ENCODE peak calls at places on chromosomes 5 and 9, in six cellular contexts. One of them, this sample, is unnamed.

GRCh38 chr5:173774212-173774850 is 113.8 kb upstream of the CPEB4 start:
- DNase-seq in heart right ventricle: peak; percentile 41
- DNase-seq in dorsolateral prefrontal cortex: no peak
- DNase-seq in neural crest cell: no peak
- DNase-seq in stimulated activated CD4-positive, alpha-beta T cell treated with anti-CD3 and anti-CD28 coated beads, Interleukin-12 subunit alpha, Interleukin-12 subunit beta, amount 100 ng/mL, for 48 hours: no peak
- DNase-seq in NCI-H510A: no peak
- DNase-seq in this sample: no peak

GRCh38 chr5:108743344-108743743 is 4.4 kb upstream of the FER start:
- DNase-seq in heart right ventricle: no peak
- DNase-seq in neural crest cell: no peak
- DNase-seq in stimulated activated CD4-positive, alpha-beta T cell treated with anti-CD3 and anti-CD28 coated beads, Interleukin-12 subunit alpha, Interleukin-12 subunit beta, amount 100 ng/mL, for 48 hours: no peak
- DNase-seq in dorsolateral prefrontal cortex: no peak
- DNase-seq in NCI-H510A: no peak
- DNase-seq in this sample: no peak

GRCh38 chr5:56516936-56517521 is 283.9 kb upstream of the ANKRD55 start:
- DNase-seq in dorsolateral prefrontal cortex: no peak
- DNase-seq in neural crest cell: no peak
- DNase-seq in heart right ventricle: no peak
- DNase-seq in NCI-H510A: peak; percentile 18
- DNase-seq in stimulated activated CD4-positive, alpha-beta T cell treated with anti-CD3 and anti-CD28 coated beads, Interleukin-12 subunit alpha, Interleukin-12 subunit beta, amount 100 ng/mL, for 48 hours: no peak
- DNase-seq in this sample: no peak

GRCh38 chr9:17349816-17350215 is 215.0 kb downstream of the CNTLN start:
- DNase-seq in heart right ventricle: no peak
- DNase-seq in dorsolateral prefrontal cortex: no peak
- DNase-seq in stimulated activated CD4-positive, alpha-beta T cell treated with anti-CD3 and anti-CD28 coated beads, Interleukin-12 subunit alpha, Interleukin-12 subunit beta, amount 100 ng/mL, for 48 hours: no peak
- DNase-seq in neural crest cell: no peak
- DNase-seq in NCI-H510A: no peak
- DNase-seq in this sample: no peak

GRCh38 chr9:2022560-2022959 is 7.4 kb downstream of the SMARCA2 start:
- DNase-seq in stimulated activated CD4-positive, alpha-beta T cell treated with anti-CD3 and anti-CD28 coated beads, Interleukin-12 subunit alpha, Interleukin-12 subunit beta, amount 100 ng/mL, for 48 hours: no peak
- DNase-seq in NCI-H510A: no peak
- DNase-seq in heart right ventricle: no peak
- DNase-seq in neural crest cell: no peak
- DNase-seq in dorsolateral prefrontal cortex: no peak
- DNase-seq in this sample: no peak

GRCh38 chr9:127968717-127969383 is 11.9 kb downstream of the EEIG1 start:
- DNase-seq in stimulated activated CD4-positive, alpha-beta T cell treated with anti-CD3 and anti-CD28 coated beads, Interleukin-12 subunit alpha, Interleukin-12 subunit beta, amount 100 ng/mL, for 48 hours: no peak
- DNase-seq in NCI-H510A: no peak
- DNase-seq in neural crest cell: no peak
- DNase-seq in heart right ventricle: peak; percentile 80
- DNase-seq in dorsolateral prefrontal cortex: peak; percentile 70
- DNase-seq in this sample: no peak

GRCh38 chr5:59548807-59549357 is 344.6 kb downstream of the PDE4D start:
- DNase-seq in NCI-H510A: peak; percentile 63
- DNase-seq in heart right ventricle: no peak
- DNase-seq in neural crest cell: no peak
- DNase-seq in dorsolateral prefrontal cortex: no peak
- DNase-seq in stimulated activated CD4-positive, alpha-beta T cell treated with anti-CD3 and anti-CD28 coated beads, Interleukin-12 subunit alpha, Interleukin-12 subunit beta, amount 100 ng/mL, for 48 hours: no peak
- DNase-seq in this sample: no peak

GRCh38 chr5:139645495-139645871 is 2.7 kb upstream of the CXXC5 start:
- DNase-seq in stimulated activated CD4-positive, alpha-beta T cell treated with anti-CD3 and anti-CD28 coated beads, Interleukin-12 subunit alpha, Interleukin-12 subunit beta, amount 100 ng/mL, for 48 hours: no peak
- DNase-seq in heart right ventricle: no peak
- DNase-seq in NCI-H510A: no peak
- DNase-seq in dorsolateral prefrontal cortex: peak; percentile 10
- DNase-seq in neural crest cell: no peak
- DNase-seq in this sample: no peak

GRCh38 chr5:93890657-93891056 is 149.3 kb upstream of the POU5F2 start:
- DNase-seq in NCI-H510A: no peak
- DNase-seq in heart right ventricle: no peak
- DNase-seq in neural crest cell: no peak
- DNase-seq in dorsolateral prefrontal cortex: no peak
- DNase-seq in stimulated activated CD4-positive, alpha-beta T cell treated with anti-CD3 and anti-CD28 coated beads, Interleukin-12 subunit alpha, Interleukin-12 subunit beta, amount 100 ng/mL, for 48 hours: no peak
- DNase-seq in this sample: no peak

GRCh38 chr5:72280655-72281069 is 39.4 kb downstream of the MRPS27 start:
- DNase-seq in heart right ventricle: no peak
- DNase-seq in stimulated activated CD4-positive, alpha-beta T cell treated with anti-CD3 and anti-CD28 coated beads, Interleukin-12 subunit alpha, Interleukin-12 subunit beta, amount 100 ng/mL, for 48 hours: no peak
- DNase-seq in neural crest cell: no peak
- DNase-seq in dorsolateral prefrontal cortex: no peak
- DNase-seq in NCI-H510A: no peak
- DNase-seq in this sample: no peak

GRCh38 chr5:110865400-110866094 is 126.7 kb downstream of the SLC25A46 start:
- DNase-seq in dorsolateral prefrontal cortex: no peak
- DNase-seq in heart right ventricle: no peak
- DNase-seq in neural crest cell: peak; percentile 16
- DNase-seq in NCI-H510A: no peak
- DNase-seq in stimulated activated CD4-positive, alpha-beta T cell treated with anti-CD3 and anti-CD28 coated beads, Interleukin-12 subunit alpha, Interleukin-12 subunit beta, amount 100 ng/mL, for 48 hours: no peak
- DNase-seq in this sample: no peak

GRCh38 chr5:158953929-158954534 is 145.7 kb downstream of the EBF1 start:
- DNase-seq in stimulated activated CD4-positive, alpha-beta T cell treated with anti-CD3 and anti-CD28 coated beads, Interleukin-12 subunit alpha, Interleukin-12 subunit beta, amount 100 ng/mL, for 48 hours: no peak
- DNase-seq in neural crest cell: no peak
- DNase-seq in heart right ventricle: no peak
- DNase-seq in dorsolateral prefrontal cortex: no peak
- DNase-seq in NCI-H510A: no peak
- DNase-seq in this sample: no peak

GRCh38 chr9:98978231-98978681 is 34.5 kb downstream of the COL15A1 start:
- DNase-seq in NCI-H510A: no peak
- DNase-seq in dorsolateral prefrontal cortex: no peak
- DNase-seq in neural crest cell: no peak
- DNase-seq in stimulated activated CD4-positive, alpha-beta T cell treated with anti-CD3 and anti-CD28 coated beads, Interleukin-12 subunit alpha, Interleukin-12 subunit beta, amount 100 ng/mL, for 48 hours: no peak
- DNase-seq in heart right ventricle: no peak
- DNase-seq in this sample: no peak

GRCh38 chr9:25681270-25681669 is 3.0 kb upstream of the TUSC1 start:
- DNase-seq in neural crest cell: no peak
- DNase-seq in NCI-H510A: no peak
- DNase-seq in heart right ventricle: no peak
- DNase-seq in stimulated activated CD4-positive, alpha-beta T cell treated with anti-CD3 and anti-CD28 coated beads, Interleukin-12 subunit alpha, Interleukin-12 subunit beta, amount 100 ng/mL, for 48 hours: no peak
- DNase-seq in dorsolateral prefrontal cortex: no peak
- DNase-seq in this sample: no peak

GRCh38 chr5:145178667-145179523 is 656.2 kb downstream of the PRELID2 start:
- DNase-seq in neural crest cell: no peak
- DNase-seq in heart right ventricle: no peak
- DNase-seq in NCI-H510A: no peak
- DNase-seq in dorsolateral prefrontal cortex: no peak
- DNase-seq in stimulated activated CD4-positive, alpha-beta T cell treated with anti-CD3 and anti-CD28 coated beads, Interleukin-12 subunit alpha, Interleukin-12 subunit beta, amount 100 ng/mL, for 48 hours: no peak
- DNase-seq in this sample: no peak

GRCh38 chr9:116837038-116837998 is 150.2 kb downstream of the TRIM32 start:
- DNase-seq in dorsolateral prefrontal cortex: no peak
- DNase-seq in NCI-H510A: no peak
- DNase-seq in heart right ventricle: no peak
- DNase-seq in neural crest cell: no peak
- DNase-seq in stimulated activated CD4-positive, alpha-beta T cell treated with anti-CD3 and anti-CD28 coated beads, Interleukin-12 subunit alpha, Interleukin-12 subunit beta, amount 100 ng/mL, for 48 hours: no peak
- DNase-seq in this sample: no peak

GRCh38 chr5:85340790-85341189 is 956.1 kb upstream of the EDIL3 start:
- DNase-seq in heart right ventricle: no peak
- DNase-seq in stimulated activated CD4-positive, alpha-beta T cell treated with anti-CD3 and anti-CD28 coated beads, Interleukin-12 subunit alpha, Interleukin-12 subunit beta, amount 100 ng/mL, for 48 hours: no peak
- DNase-seq in neural crest cell: no peak
- DNase-seq in dorsolateral prefrontal cortex: no peak
- DNase-seq in NCI-H510A: no peak
- DNase-seq in this sample: no peak

GRCh38 chr5:51202161-51202560 is 181.1 kb upstream of the ISL1 start:
- DNase-seq in dorsolateral prefrontal cortex: no peak
- DNase-seq in NCI-H510A: no peak
- DNase-seq in neural crest cell: no peak
- DNase-seq in heart right ventricle: no peak
- DNase-seq in stimulated activated CD4-positive, alpha-beta T cell treated with anti-CD3 and anti-CD28 coated beads, Interleukin-12 subunit alpha, Interleukin-12 subunit beta, amount 100 ng/mL, for 48 hours: no peak
- DNase-seq in this sample: no peak

GRCh38 chr9:7297521-7297920 is 502.1 kb downstream of the DMAC1 start:
- DNase-seq in neural crest cell: no peak
- DNase-seq in dorsolateral prefrontal cortex: no peak
- DNase-seq in stimulated activated CD4-positive, alpha-beta T cell treated with anti-CD3 and anti-CD28 coated beads, Interleukin-12 subunit alpha, Interleukin-12 subunit beta, amount 100 ng/mL, for 48 hours: no peak
- DNase-seq in heart right ventricle: no peak
- DNase-seq in NCI-H510A: no peak
- DNase-seq in this sample: no peak

GRCh38 chr5:67156976-67157583 is 39.5 kb downstream of the CD180 start:
- DNase-seq in NCI-H510A: no peak
- DNase-seq in stimulated activated CD4-positive, alpha-beta T cell treated with anti-CD3 and anti-CD28 coated beads, Interleukin-12 subunit alpha, Interleukin-12 subunit beta, amount 100 ng/mL, for 48 hours: no peak
- DNase-seq in dorsolateral prefrontal cortex: no peak
- DNase-seq in neural crest cell: no peak
- DNase-seq in heart right ventricle: no peak
- DNase-seq in this sample: peak; percentile 46

GRCh38 chr5:129905467-129906176 is 1.4 kb downstream of the CHSY3 start:
- DNase-seq in dorsolateral prefrontal cortex: no peak
- DNase-seq in heart right ventricle: no peak
- DNase-seq in stimulated activated CD4-positive, alpha-beta T cell treated with anti-CD3 and anti-CD28 coated beads, Interleukin-12 subunit alpha, Interleukin-12 subunit beta, amount 100 ng/mL, for 48 hours: no peak
- DNase-seq in neural crest cell: peak; percentile 2
- DNase-seq in NCI-H510A: no peak
- DNase-seq in this sample: no peak

GRCh38 chr9:129266536-129266935 is 88.5 kb upstream of the IER5L start:
- DNase-seq in NCI-H510A: no peak
- DNase-seq in neural crest cell: no peak
- DNase-seq in dorsolateral prefrontal cortex: no peak
- DNase-seq in stimulated activated CD4-positive, alpha-beta T cell treated with anti-CD3 and anti-CD28 coated beads, Interleukin-12 subunit alpha, Interleukin-12 subunit beta, amount 100 ng/mL, for 48 hours: no peak
- DNase-seq in heart right ventricle: no peak
- DNase-seq in this sample: no peak

This sample was measured in T-cell.